ENCODE peak calls at places on chromosomes 6 and 20, in seven cellular contexts. Z is A172, B is dorsolateral prefrontal cortex, J is astrocyte, H is non-pigmented ciliary epithelial cell, Y is epithelial cell of esophagus, K is RCC 7860. U is an unnamed sample.

GRCh38 chr6:75922226-75922625 is 150.2 kb downstream of the IMPG1 start:
- DNase-seq in Z (peak; percentile 37), B (no peak), J (peak; percentile 12), H (no peak), Y (peak; percentile 66), K (peak; percentile 20), U (no peak)

GRCh38 chr20:574297-574942 is 30.8 kb upstream of the CSNK2A1 start:
- DNase-seq in Z (no peak), B (no peak), J (no peak), H (no peak), Y (no peak), K (no peak), U (no peak)

GRCh38 chr20:29878777-29879442 is 1378.6 kb upstream of the DEFB115 start:
- DNase-seq in Z (no peak), B (no peak), J (no peak), H (no peak), Y (no peak), K (no peak), U (no peak)

GRCh38 chr6:40348591-40348990 is 238.6 kb downstream of the LRFN2 start:
- DNase-seq in Z (no peak), B (no peak), J (no peak), H (no peak), Y (no peak), K (no peak), U (peak; percentile 1)

GRCh38 chr6:80439721-80440488 is 333.4 kb downstream of the BCKDHB start:
- DNase-seq in Z (no peak), B (no peak), J (no peak), H (no peak), Y (peak; percentile 78), K (no peak), U (no peak)

GRCh38 chr6:100554228-100554627 is 89.5 kb upstream of the SIM1 start:
- DNase-seq in Z (no peak), B (no peak), J (no peak), H (no peak), Y (peak; percentile 17), K (peak; percentile 8), U (no peak)

GRCh38 chr20:35503841-35504460 is 25.5 kb downstream of the C20orf173 start:
- DNase-seq in Z (no peak), B (peak; percentile 88), J (no peak), H (no peak), Y (no peak), K (no peak), U (no peak)

GRCh38 chr6:71228461-71229041 is 60.1 kb upstream of the OGFRL1 start:
- DNase-seq in Z (peak; percentile 87), B (no peak), J (peak; percentile 34), H (no peak), Y (no peak), K (peak; percentile 88), U (no peak)

GRCh38 chr20:16583444-16583843 is 10.2 kb upstream of the KIF16B start:
- DNase-seq in Z (no peak), B (no peak), J (no peak), H (no peak), Y (no peak), K (no peak), U (no peak)

GRCh38 chr6:16243055-16243454 is 4.7 kb downstream of the GMPR start:
- DNase-seq in Z (peak; percentile 73), B (no peak), J (peak; percentile 89), H (no peak), Y (peak; percentile 78), K (no peak), U (peak; percentile 69)

GRCh38 chr6:87722831-87723726 is 21.0 kb upstream of the AKIRIN2 start:
- DNase-seq in Z (peak; percentile 95), B (peak; percentile 22), J (peak; percentile 95), H (peak; percentile 76), Y (peak; percentile 94), K (peak; percentile 97), U (peak; percentile 90)

GRCh38 chr6:129181001-129181400 is 298.1 kb downstream of the LAMA2 start:
- DNase-seq in Z (no peak), B (no peak), J (no peak), H (no peak), Y (no peak), K (no peak), U (no peak)

GRCh38 chr6:91276315-91276714 is 689.4 kb upstream of the MAP3K7 start:
- DNase-seq in Z (no peak), B (no peak), J (peak; percentile 20), H (no peak), Y (peak; percentile 3), K (no peak), U (no peak)

GRCh38 chr6:96675617-96676016 is 112.7 kb downstream of the FHL5 start:
- DNase-seq in Z (no peak), B (no peak), J (peak; percentile 1), H (no peak), Y (no peak), K (no peak), U (no peak)

GRCh38 chr6:52573295-52573694 is 3.6 kb downstream of the TRAM2 start:
- DNase-seq in Z (peak; percentile 55), B (no peak), J (no peak), H (no peak), Y (no peak), K (no peak), U (peak; percentile 54)

GRCh38 chr6:36817176-36817817 is 21.9 kb downstream of the CPNE5 start:
- DNase-seq in Z (no peak), B (no peak), J (no peak), H (no peak), Y (no peak), K (no peak), U (no peak)

GRCh38 chr20:33674294-33675126 is at the start of gene NECAB3:
- DNase-seq in Z (peak; percentile 52), B (peak; percentile 68), J (no peak), H (no peak), Y (peak; percentile 67), K (peak; percentile 41), U (peak; percentile 95)

GRCh38 chr6:74277749-74278148 is 581.7 kb downstream of the CD109 start:
- DNase-seq in Z (no peak), B (no peak), J (peak; percentile 19), H (no peak), Y (peak; percentile 29), K (no peak), U (peak; percentile 27)

GRCh38 chr6:161091972-161092701 is 100.6 kb downstream of the MAP3K4 start:
- DNase-seq in Z (peak; percentile 25), B (no peak), J (peak; percentile 75), H (no peak), Y (peak; percentile 87), K (no peak), U (peak; percentile 22)

GRCh38 chr20:14866841-14867514 is 529.6 kb upstream of the FLRT3 start:
- DNase-seq in Z (no peak), B (no peak), J (no peak), H (no peak), Y (no peak), K (no peak), U (no peak)

GRCh38 chr20:40781979-40782378 is 92.9 kb upstream of the MAFB start:
- DNase-seq in Z (no peak), B (no peak), J (no peak), H (no peak), Y (no peak), K (no peak), U (no peak)

GRCh38 chr6:52595796-52596130 is 18.9 kb upstream of the TRAM2 start:
- DNase-seq in Z (no peak), B (no peak), J (no peak), H (no peak), Y (no peak), K (peak; percentile 77), U (no peak)

GRCh38 chr6:96704713-96705112 is 132.6 kb downstream of the GPR63 start:
- DNase-seq in Z (no peak), B (no peak), J (no peak), H (no peak), Y (peak; percentile 75), K (no peak), U (no peak)

GRCh38 chr20:43386878-43387277 is 70.8 kb upstream of the SRSF6 start:
- DNase-seq in Z (no peak), B (no peak), J (no peak), H (no peak), Y (no peak), K (no peak), U (no peak)

GRCh38 chr6:30847421-30847970 is 36.8 kb upstream of the DDR1 start:
- DNase-seq in Z (no peak), B (no peak), J (no peak), H (no peak), Y (no peak), K (no peak), U (no peak)

GRCh38 chr20:22692119-22692475 is 107.7 kb upstream of the FOXA2 start:
- DNase-seq in Z (no peak), B (peak; percentile 12), J (no peak), H (no peak), Y (no peak), K (no peak), U (no peak)

GRCh38 chr20:4728121-4728520 is 6.4 kb downstream of the PRND start:
- DNase-seq in Z (peak; percentile 36), B (no peak), J (peak; percentile 14), H (no peak), Y (peak; percentile 79), K (no peak), U (no peak)

GRCh38 chr20:32168184-32168910 is 39.2 kb downstream of the PLAGL2 start:
- DNase-seq in Z (peak; percentile 14), B (no peak), J (peak; percentile 43), H (peak; percentile 15), Y (no peak), K (no peak), U (no peak)

GRCh38 chr6:45686841-45687569 is 309.3 kb upstream of the SUPT3H start:
- DNase-seq in Z (no peak), B (no peak), J (no peak), H (no peak), Y (no peak), K (no peak), U (no peak)

GRCh38 chr6:31528307-31528777 is 420 bp upstream of the MCCD1 start:
- DNase-seq in Z (no peak), B (no peak), J (no peak), H (no peak), Y (no peak), K (no peak), U (no peak)

GRCh38 chr6:169427856-169428255 is 174.2 kb upstream of the THBS2 start:
- DNase-seq in Z (no peak), B (no peak), J (peak; percentile 65), H (peak; percentile 30), Y (peak; percentile 11), K (no peak), U (peak; percentile 75)

U was measured in AG20443.